ENCODE peak calls at places on chromosomes 6 and 20, in ten cellular contexts. S is sigmoid colon; R is CD8-positive, alpha-beta T cell; I is ovary; U is heart right ventricle; A is IMR-90; M is neural progenitor cell; Z is stomach; X is esophagus squamous epithelium; V is tibial artery. J is an unnamed sample. For H3K36me3 and H3K4me1, the result is how much of the 10 kb centered on the place peaks cover.

GRCh38 chr6:114121913-114122662 is 151.1 kb upstream of the HDAC2 start:
- DNase-seq in S (no peak), R (no peak), I (no peak), U (no peak), A (no peak), M (no peak), Z (no peak), X (no peak), V (no peak), J (no peak)

GRCh38 chr6:5763407-5763806 is 243.3 kb downstream of the NRN1 start:
- DNase-seq in S (no peak), R (no peak), I (no peak), U (no peak), A (peak), M (no peak), Z (no peak), X (no peak), V (no peak), J (no peak)

GRCh38 chr20:62088258-62089127 is 22.8 kb upstream of the TAF4 start:
- DNase-seq in S (no peak), R (no peak), I (no peak), U (no peak), A (peak), M (no peak), Z (no peak), X (no peak), V (no peak), J (no peak)

GRCh38 chr20:5222919-5223634 is 93.7 kb downstream of the PROKR2 start:
- DNase-seq in S (no peak), R (no peak), I (peak), U (peak), A (peak), M (peak), Z (peak), X (no peak), V (no peak), J (peak)

GRCh38 chr6:140879861-140880260 is 1252.9 kb upstream of the GJE1 start:
- DNase-seq in S (no peak), R (no peak), I (no peak), U (no peak), A (peak), M (no peak), Z (no peak), X (no peak), V (no peak), J (peak)

GRCh38 chr6:93036835-93037234 is 382.5 kb downstream of the EPHA7 start:
- DNase-seq in S (no peak), R (no peak), I (no peak), U (no peak), A (peak), M (peak), Z (no peak), X (no peak), V (no peak), J (peak)

GRCh38 chr6:37029249-37029959 is 23.9 kb downstream of the FGD2 start:
- DNase-seq in S (peak), R (no peak), I (peak), U (peak), A (peak), M (peak), Z (peak), X (no peak), V (peak), J (peak)

GRCh38 chr6:159829515-159829914 is 29.4 kb downstream of the PNLDC1 start:
- DNase-seq in S (no peak), R (no peak), I (no peak), U (no peak), A (peak), M (no peak), Z (no peak), X (no peak), V (no peak), J (no peak)

GRCh38 chr6:9851541-9852380 is 563.1 kb downstream of the TFAP2A start:
- DNase-seq in S (no peak), R (no peak), I (no peak), U (no peak), A (peak), M (peak), Z (no peak), X (no peak), V (no peak), J (peak)

DNA sequence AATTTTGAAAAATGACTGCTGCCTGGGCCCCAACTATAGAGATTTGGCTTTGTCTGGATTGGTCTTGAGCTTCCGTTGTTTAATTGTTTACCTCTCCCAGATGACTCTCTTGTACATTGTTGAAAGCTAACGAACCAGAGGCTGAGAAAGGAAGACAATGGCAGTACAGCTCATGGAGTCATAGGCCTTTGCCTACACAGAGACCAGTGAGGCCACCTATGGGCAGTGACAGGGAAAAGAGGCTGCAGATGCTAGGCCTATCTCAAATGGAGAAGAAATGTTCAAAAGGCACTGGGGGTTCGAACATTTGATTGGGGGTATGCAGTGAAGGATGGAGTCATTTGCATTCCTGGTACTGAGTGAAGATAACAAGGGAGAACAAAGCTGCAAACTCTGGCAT is 29.1 kb downstream of the OPN5 start:
- DNase-seq in S (no peak), R (no peak), I (no peak), U (no peak), A (no peak), M (peak), Z (no peak), X (no peak), V (no peak), J (no peak)
- TF ChIP-seq CTCF in S (no peak), R (no peak), I (no peak), U (no peak), A (no peak), M (peak), Z (no peak), X (no peak), V (no peak), J (no peak)

DNA sequence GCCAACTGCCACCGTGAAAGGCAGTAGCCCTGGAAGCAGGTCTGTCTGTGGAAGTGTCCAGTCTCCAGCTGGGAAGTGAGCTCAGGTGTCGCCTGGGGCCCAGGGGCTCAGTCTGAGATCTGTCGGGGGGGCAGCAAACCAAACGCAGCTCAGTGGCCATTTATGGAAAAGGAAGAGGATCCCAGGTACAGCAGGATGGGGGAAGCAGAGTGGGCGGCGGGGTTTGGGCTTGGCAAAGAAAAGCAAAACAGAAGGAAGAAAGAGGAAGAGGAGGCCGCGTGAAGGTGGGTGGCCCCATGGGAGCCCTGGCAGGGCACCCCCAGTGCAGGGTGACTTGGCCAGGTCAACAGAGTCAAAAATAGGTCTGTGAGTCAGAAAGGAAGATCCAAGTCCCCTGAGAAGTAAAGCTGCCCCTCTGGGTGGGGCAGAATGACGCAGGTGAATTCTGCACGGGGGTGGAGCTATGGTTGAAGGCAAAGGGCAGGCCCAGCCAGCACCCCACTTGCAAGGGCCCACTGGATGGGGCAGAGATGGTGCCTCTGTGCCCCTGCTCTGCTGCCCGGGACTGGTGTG is 5.3 kb downstream of the PXDC1 start:
- DNase-seq in S (no peak), R (no peak), I (peak), U (no peak), A (no peak), M (no peak), Z (peak), X (no peak), V (peak), J (no peak)
- H3K36me3 ChIP-seq in S (under half), R (under half), I (under half), U (under half), A (under half), M (under half), Z (under half), X (under half), V (under half), J (under half)

GRCh38 chr6:292506-293184 is 358 bp downstream of the DUSP22 start:
- DNase-seq in S (peak), R (peak), I (peak), U (peak), A (peak), M (peak), Z (peak), X (no peak), V (peak), J (peak)

GRCh38 chr6:297571-298232 is 5.4 kb downstream of the DUSP22 start:
- DNase-seq in S (no peak), R (no peak), I (no peak), U (no peak), A (no peak), M (no peak), Z (no peak), X (no peak), V (no peak), J (no peak)

GRCh38 chr6:293185-294174 is 1.2 kb downstream of the DUSP22 start:
- DNase-seq in S (peak), R (no peak), I (peak), U (peak), A (no peak), M (peak), Z (no peak), X (no peak), V (peak), J (peak)

GRCh38 chr6:296151-297122 is 4.2 kb downstream of the DUSP22 start:
- DNase-seq in S (peak), R (no peak), I (no peak), U (no peak), A (no peak), M (no peak), Z (no peak), X (no peak), V (no peak), J (no peak)

GRCh38 chr6:294656-295565 is 2.6 kb downstream of the DUSP22 start:
- DNase-seq in S (no peak), R (no peak), I (no peak), U (no peak), A (no peak), M (no peak), Z (no peak), X (no peak), V (no peak), J (no peak)
- H3K4me1 ChIP-seq in S (under half), R (under half), I (under half), U (half or more), A (under half), M (under half), Z (half or more), X (half or more), V (under half), J (under half)

DNA sequence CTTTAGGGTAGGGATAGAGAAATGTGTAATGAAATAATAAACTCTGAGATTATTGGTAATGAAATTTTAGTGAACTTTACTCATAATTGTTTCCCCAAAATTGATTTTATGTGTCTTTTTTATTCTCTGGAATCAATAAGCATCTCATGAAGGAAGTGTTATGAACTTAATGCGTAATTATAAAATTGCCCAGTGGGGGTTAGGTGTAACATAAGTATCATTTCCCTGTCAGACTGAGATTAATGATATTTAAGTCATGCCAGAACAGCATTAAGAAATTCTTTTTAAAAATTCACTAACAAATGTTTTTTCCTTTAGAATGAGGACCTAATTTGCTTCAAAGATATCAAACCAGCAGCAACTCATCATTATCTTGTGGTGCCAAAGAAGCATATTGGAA is 10.0 kb downstream of the HINT3 start:
- DNase-seq in S (no peak), R (no peak), I (no peak), U (no peak), A (no peak), M (no peak), Z (no peak), X (no peak), V (no peak), J (no peak)
- TF ChIP-seq CTCF in S (no peak), R (no peak), I (no peak), U (no peak), A (no peak), M (no peak), Z (no peak), X (no peak), V (no peak), J (no peak)

GRCh38 chr6:156885562-156885961 is 108.4 kb downstream of the ARID1B start:
- DNase-seq in S (no peak), R (no peak), I (no peak), U (no peak), A (no peak), M (no peak), Z (no peak), X (no peak), V (no peak), J (no peak)

GRCh38 chr6:156884306-156884705 is 107.1 kb downstream of the ARID1B start:
- DNase-seq in S (no peak), R (no peak), I (no peak), U (no peak), A (no peak), M (no peak), Z (peak), X (no peak), V (no peak), J (no peak)

GRCh38 chr6:156886409-156886808 is 109.2 kb downstream of the ARID1B start:
- DNase-seq in S (no peak), R (no peak), I (no peak), U (no peak), A (no peak), M (no peak), Z (peak), X (no peak), V (no peak), J (peak)

GRCh38 chr6:156881687-156882629 is 104.8 kb downstream of the ARID1B start:
- DNase-seq in S (no peak), R (no peak), I (no peak), U (no peak), A (peak), M (no peak), Z (no peak), X (no peak), V (no peak), J (no peak)

GRCh38 chr6:156883497-156884252 is 106.5 kb downstream of the ARID1B start:
- DNase-seq in S (no peak), R (no peak), I (no peak), U (no peak), A (peak), M (no peak), Z (peak), X (no peak), V (no peak), J (no peak)
- H3K36me3 ChIP-seq in S (under half), R (under half), I (under half), U (under half), A (under half), M (under half), Z (under half), X (under half), V (under half), J (under half)

DNA sequence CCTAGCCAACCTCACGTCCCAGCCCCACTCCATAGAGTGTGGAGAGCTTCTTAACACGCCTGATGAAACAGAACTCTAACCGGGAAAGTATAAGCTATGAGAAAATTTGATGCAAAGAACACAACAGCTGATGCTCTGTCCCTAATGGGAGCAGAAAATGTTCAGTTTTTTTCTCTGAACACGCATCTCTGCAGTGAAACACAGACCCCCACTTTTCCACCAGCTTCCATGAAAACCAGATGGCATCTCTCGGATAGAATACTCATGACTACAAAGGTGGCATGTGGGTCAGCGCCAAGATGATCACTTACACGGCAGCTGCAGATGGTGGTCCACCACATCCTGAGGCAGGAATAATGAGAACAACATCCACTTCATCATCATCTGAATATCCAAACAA is 85.1 kb upstream of the CNR1 start:
- DNase-seq in S (no peak), R (no peak), I (no peak), U (no peak), A (no peak), M (no peak), Z (no peak), X (no peak), V (no peak), J (no peak)
- H3K4me1 ChIP-seq in S (under half), R (under half), I (under half), U (under half), A (under half), M (under half), Z (under half), X (under half), V (under half), J (under half)

GRCh38 chr6:122871079-122871478 is 82.0 kb downstream of the SMPDL3A start:
- DNase-seq in S (no peak), R (no peak), I (no peak), U (no peak), A (no peak), M (peak), Z (no peak), X (no peak), V (no peak), J (peak)

GRCh38 chr6:122868137-122868536 is 79.1 kb downstream of the SMPDL3A start:
- DNase-seq in S (no peak), R (no peak), I (no peak), U (no peak), A (no peak), M (no peak), Z (no peak), X (no peak), V (no peak), J (no peak)

GRCh38 chr6:122872311-122872710 is 83.3 kb downstream of the SMPDL3A start:
- DNase-seq in S (no peak), R (no peak), I (no peak), U (no peak), A (no peak), M (no peak), Z (no peak), X (no peak), V (no peak), J (no peak)

GRCh38 chr6:122869437-122870024 is 80.5 kb downstream of the SMPDL3A start:
- DNase-seq in S (no peak), R (no peak), I (no peak), U (no peak), A (peak), M (peak), Z (peak), X (no peak), V (no peak), J (peak)
- TF ChIP-seq CTCF in S (no peak), R (no peak), I (no peak), U (peak), A (peak), M (peak), Z (peak), X (peak), V (peak), J (peak)

GRCh38 chr6:122141246-122141645 is 258.2 kb upstream of the HSF2 start:
- DNase-seq in S (no peak), R (no peak), I (no peak), U (no peak), A (no peak), M (no peak), Z (no peak), X (no peak), V (no peak), J (no peak)
- H3K36me3 ChIP-seq in S (under half), R (under half), I (under half), U (under half), A (under half), M (under half), Z (under half), X (under half), V (under half), J (under half)